ENCODE peak calls at places on chromosomes 5 and 9, in five cellular contexts. U is cardiac muscle cell, M is heart left ventricle, W is colonic mucosa, K is mesendoderm. O is an unnamed sample.
A peak's percentile ranks its signal among the peaks of the same experiment; 100 is the strongest.

GRCh38 chr9:137294684-137295312 is 7.3 kb downstream of the NRARP start:
- DNase-seq in U (peak; percentile 64), M (peak; percentile 31), W (peak; percentile 28), K (no peak), O (no peak)

GRCh38 chr9:127311239-127311741 is 46.7 kb downstream of the GARNL3 start:
- DNase-seq in U (peak; percentile 63), M (peak; percentile 45), W (peak; percentile 64), K (peak; percentile 14), O (peak; percentile 58)

GRCh38 chr5:106634375-106634774 is 1036.4 kb downstream of the EFNA5 start:
- DNase-seq in U (no peak), M (no peak), W (no peak), K (no peak), O (no peak)

GRCh38 chr5:127351418-127351817 is 60.8 kb downstream of the MEGF10 start:
- DNase-seq in U (peak; percentile 9), M (no peak), W (no peak), K (peak; percentile 24), O (no peak)

GRCh38 chr5:173123416-173123815 is 20.9 kb upstream of the BNIP1 start:
- DNase-seq in U (peak; percentile 86), M (no peak), W (no peak), K (no peak), O (no peak)

GRCh38 chr9:89497978-89498844 is at the start of gene SEMA4D:
- DNase-seq in U (peak; percentile 66), M (peak; percentile 78), W (peak; percentile 89), K (peak; percentile 85), O (peak; percentile 64)

GRCh38 chr5:178590141-178590923 is at the start of gene COL23A1:
- DNase-seq in U (peak; percentile 60), M (peak; percentile 87), W (peak; percentile 36), K (peak; percentile 82), O (peak; percentile 75)

GRCh38 chr5:106454651-106455415 is 1215.9 kb downstream of the EFNA5 start:
- DNase-seq in U (peak; percentile 55), M (peak; percentile 25), W (no peak), K (peak; percentile 81), O (no peak)

GRCh38 chr9:89433826-89434225 is 64.1 kb downstream of the SEMA4D start:
- DNase-seq in U (peak; percentile 30), M (no peak), W (no peak), K (no peak), O (no peak)

GRCh38 chr5:8686707-8687106 is 817.8 kb downstream of the MTRR start:
- DNase-seq in U (peak; percentile 76), M (no peak), W (no peak), K (no peak), O (no peak)

GRCh38 chr9:91379461-91379860 is 17.7 kb upstream of the AUH start:
- DNase-seq in U (peak; percentile 50), M (no peak), W (no peak), K (no peak), O (no peak)

GRCh38 chr5:42772265-42772993 is 15.8 kb downstream of the CCDC152 start:
- DNase-seq in U (peak; percentile 19), M (peak; percentile 23), W (no peak), K (no peak), O (no peak)

GRCh38 chr5:161420526-161420925 is 126.0 kb downstream of the GABRB2 start:
- DNase-seq in U (no peak), M (no peak), W (no peak), K (no peak), O (no peak)

GRCh38 chr9:122297512-122297911 is 32.8 kb downstream of the MRRF start:
- DNase-seq in U (no peak), M (no peak), W (no peak), K (no peak), O (no peak)

GRCh38 chr5:108379722-108380530 is 2.0 kb downstream of the FBXL17 start:
- DNase-seq in U (no peak), M (no peak), W (peak; percentile 23), K (no peak), O (no peak)

GRCh38 chr9:37187713-37188439 is 67.5 kb downstream of the ZCCHC7 start:
- DNase-seq in U (no peak), M (no peak), W (no peak), K (no peak), O (no peak)

GRCh38 chr5:142145106-142145900 is 36.7 kb downstream of the NDFIP1 start:
- DNase-seq in U (peak; percentile 83), M (peak; percentile 65), W (peak; percentile 74), K (peak; percentile 85), O (peak; percentile 80)

GRCh38 chr5:75667586-75667985 is 49.7 kb downstream of the POC5 start:
- DNase-seq in U (peak; percentile 14), M (no peak), W (no peak), K (peak; percentile 51), O (no peak)

GRCh38 chr9:119639287-119639955 is 270.2 kb upstream of the BRINP1 start:
- DNase-seq in U (no peak), M (no peak), W (no peak), K (peak; percentile 42), O (no peak)

GRCh38 chr5:108249785-108250100 is 132.2 kb downstream of the FBXL17 start:
- DNase-seq in U (no peak), M (no peak), W (no peak), K (no peak), O (no peak)

GRCh38 chr9:84514421-84514820 is 155.1 kb upstream of the NTRK2 start:
- DNase-seq in U (no peak), M (no peak), W (no peak), K (no peak), O (no peak)

GRCh38 chr5:175321927-175322532 is 122.0 kb downstream of the DRD1 start:
- DNase-seq in U (peak; percentile 8), M (no peak), W (peak; percentile 18), K (peak; percentile 84), O (peak; percentile 7)

GRCh38 chr9:15308511-15308910 is 1.5 kb upstream of the TTC39B start:
- DNase-seq in U (peak; percentile 64), M (no peak), W (no peak), K (no peak), O (no peak)

GRCh38 chr5:2742921-2743679 is 8.4 kb downstream of the IRX2 start:
- DNase-seq in U (no peak), M (no peak), W (no peak), K (no peak), O (no peak)

GRCh38 chr5:146342882-146343865 is 4.5 kb downstream of the POU4F3 start:
- DNase-seq in U (no peak), M (no peak), W (no peak), K (peak; percentile 75), O (no peak)
- H3K4me1 ChIP-seq in U (no peaks in the 10 kb centered on the region), M (no peaks in the 10 kb centered on the region), W (peaks cover 3% of the 10 kb centered on the region), K (peaks cover 4% of the 10 kb centered on the region), O (peaks cover 25% of the 10 kb centered on the region)

GRCh38 chr9:18548456-18548855 is 74.5 kb downstream of the ADAMTSL1 start:
- DNase-seq in U (no peak), M (no peak), W (no peak), K (no peak), O (no peak)
- H3K27ac ChIP-seq in U (no peak overlapping the region), M (no peak overlapping the region), W (no peak overlapping the region), K (no peak overlapping the region), O (no peak overlapping the region)

GRCh38 chr5:132044207-132044606 is 16.2 kb upstream of the IL3 start:
- DNase-seq in U (no peak), M (peak; percentile 13), W (no peak), K (no peak), O (no peak)

GRCh38 chr5:132049559-132049958 is 10.9 kb upstream of the IL3 start:
- DNase-seq in U (no peak), M (peak; percentile 7), W (no peak), K (no peak), O (no peak)

GRCh38 chr5:132050136-132050535 is 10.3 kb upstream of the IL3 start:
- DNase-seq in U (no peak), M (peak; percentile 25), W (peak; percentile 24), K (no peak), O (no peak)

GRCh38 chr5:132049093-132049492 is 11.4 kb upstream of the IL3 start:
- DNase-seq in U (no peak), M (no peak), W (no peak), K (no peak), O (no peak)

GRCh38 chr5:132046915-132047314 is 13.5 kb upstream of the IL3 start:
- DNase-seq in U (no peak), M (peak; percentile 10), W (no peak), K (peak; percentile 23), O (no peak)
- H3K4me1 ChIP-seq in U (no peaks in the 10 kb centered on the region), M (no peaks in the 10 kb centered on the region), W (no peaks in the 10 kb centered on the region), K (no peaks in the 10 kb centered on the region), O (no peaks in the 10 kb centered on the region)

GRCh38 chr9:131421691-131422090 is 27.8 kb downstream of the PRRC2B start:
- DNase-seq in U (no peak), M (no peak), W (no peak), K (no peak), O (no peak)
- H3K27ac ChIP-seq in U (peak overlapping the region; percentile 46), M (peak overlapping the region; percentile 17), W (no peak overlapping the region), K (no peak overlapping the region), O (peak overlapping the region; percentile 75)

DNA sequence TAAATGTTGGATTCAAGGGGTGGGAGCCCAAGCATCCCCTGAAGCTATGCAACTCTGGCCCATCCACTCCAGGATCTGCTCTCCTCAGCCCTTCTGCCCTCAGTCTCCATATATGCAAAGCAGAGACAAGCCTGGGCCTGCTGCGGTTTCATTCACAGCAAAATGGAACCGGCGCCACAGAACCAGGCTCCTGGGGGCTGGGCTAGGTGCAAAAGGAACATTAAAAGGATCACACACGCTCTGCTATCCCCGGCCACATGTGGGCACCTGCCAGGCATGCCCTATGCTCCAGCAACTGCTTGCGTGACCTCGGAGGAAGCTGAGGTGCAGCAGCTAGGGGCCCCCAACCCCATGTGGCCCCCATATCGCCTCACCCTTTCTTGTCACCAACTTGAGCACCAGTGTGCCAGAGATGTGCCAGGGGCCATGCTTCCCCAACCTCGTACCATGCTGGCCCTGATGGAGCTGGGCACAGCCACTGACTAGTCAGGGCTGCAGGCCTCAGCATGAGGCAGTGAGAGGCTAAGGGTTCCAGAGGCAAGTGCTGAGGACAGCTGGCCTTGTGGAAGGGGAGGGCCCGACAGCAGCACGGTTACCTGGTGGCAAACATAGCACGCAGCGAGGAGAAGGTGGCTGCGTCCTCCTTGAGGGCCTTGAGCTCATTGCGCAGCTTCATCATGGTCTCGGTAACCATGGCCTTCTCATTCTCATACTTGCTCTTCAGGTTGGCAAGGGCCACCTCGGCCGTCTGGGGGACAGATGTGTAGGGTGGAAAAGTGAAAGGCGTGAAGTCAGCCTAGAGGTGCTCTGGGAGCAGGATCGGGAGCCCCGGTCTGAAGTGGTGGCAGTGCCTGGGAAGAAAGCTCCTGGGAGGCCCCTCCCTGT is 47.2 kb downstream of the BICD2 start:
- DNase-seq in U (no peak), M (no peak), W (no peak), K (no peak), O (no peak)
- H3K4me1 ChIP-seq in U (no peaks in the 10 kb centered on the region), M (peaks cover 16% of the 10 kb centered on the region), W (peaks cover 4% of the 10 kb centered on the region), K (no peaks in the 10 kb centered on the region), O (peaks cover 21% of the 10 kb centered on the region)

DNA sequence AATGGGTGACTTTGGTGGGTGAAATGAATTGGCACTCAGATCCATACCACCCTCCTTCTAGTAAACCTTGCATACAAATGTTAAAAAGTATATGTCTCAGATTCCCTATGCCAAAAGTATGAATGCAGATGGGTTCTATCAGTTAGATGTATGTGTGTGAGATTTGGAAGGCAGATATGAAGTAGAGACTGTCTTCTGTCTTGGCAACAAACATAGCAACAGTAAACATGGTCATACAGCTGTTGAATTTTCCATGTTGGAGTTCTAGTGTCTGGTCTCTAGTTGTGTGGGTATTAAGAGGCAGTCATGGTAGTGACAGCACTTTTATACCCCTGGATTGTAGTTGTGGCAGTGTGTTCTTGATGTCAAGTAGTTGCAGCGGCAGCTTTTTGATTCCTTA is 125.6 kb upstream of the PITX1 start:
- DNase-seq in U (no peak), M (no peak), W (no peak), K (peak; percentile 71), O (no peak)
- H3K27ac ChIP-seq in U (no peak overlapping the region), M (no peak overlapping the region), W (no peak overlapping the region), K (peak overlapping the region; percentile 68), O (no peak overlapping the region)